ENCODE peak calls at places on chromosomes 11 and 22, in eight cellular contexts. E is spleen, B is stomach, I is upper lobe of left lung, M is GM12891, C is GM12878, V is esophagus muscularis mucosa, L is prostate gland. U is an unnamed sample.

GRCh38 chr11:96263361-96263763 is 79.6 kb downstream of the MAML2 start:
- DNase-seq in E (no peak), B (no peak), I (no peak), M (no peak), C (no peak), V (no peak), L (no peak), U (no peak)

GRCh38 chr11:114262681-114263509 is 33.3 kb upstream of the NNMT start:
- DNase-seq in E (no peak), B (no peak), I (peak; percentile 56), M (no peak), C (no peak), V (no peak), L (no peak), U (no peak)

GRCh38 chr11:122101625-122102291 is 14.3 kb downstream of the BLID start:
- DNase-seq in E (no peak), B (no peak), I (peak; percentile 43), M (no peak), C (no peak), V (no peak), L (peak; percentile 51), U (no peak)

GRCh38 chr11:27552356-27552755 is 45.8 kb upstream of the LIN7C start:
- DNase-seq in E (no peak), B (no peak), I (no peak), M (no peak), C (no peak), V (no peak), L (no peak), U (no peak)

GRCh38 chr22:42473484-42474193 is 41.4 kb upstream of the NFAM1 start:
- DNase-seq in E (no peak), B (no peak), I (no peak), M (no peak), C (no peak), V (no peak), L (peak; percentile 41), U (no peak)

GRCh38 chr11:68014157-68014965 is 4.2 kb downstream of the ALDH3B1 start:
- DNase-seq in E (no peak), B (peak; percentile 79), I (peak; percentile 93), M (no peak), C (no peak), V (no peak), L (no peak), U (no peak)

GRCh38 chr11:95917188-95918036 is 6.5 kb downstream of the MTMR2 start:
- DNase-seq in E (no peak), B (no peak), I (no peak), M (no peak), C (no peak), V (no peak), L (no peak), U (no peak)

GRCh38 chr11:131816046-131816445 is 445.6 kb downstream of the NTM start:
- DNase-seq in E (no peak), B (no peak), I (no peak), M (no peak), C (no peak), V (no peak), L (no peak), U (no peak)

GRCh38 chr11:86167499-86168161 is 76.9 kb upstream of the EED start:
- DNase-seq in E (no peak), B (no peak), I (no peak), M (no peak), C (no peak), V (no peak), L (no peak), U (no peak)

GRCh38 chr11:110243804-110244203 is 52.6 kb downstream of the RDX start:
- DNase-seq in E (no peak), B (no peak), I (no peak), M (no peak), C (no peak), V (no peak), L (no peak), U (no peak)

GRCh38 chr22:27663031-27663367 is 138.6 kb downstream of the MN1 start:
- DNase-seq in E (no peak), B (no peak), I (no peak), M (no peak), C (no peak), V (no peak), L (no peak), U (no peak)

GRCh38 chr11:73653996-73654395 is 7.6 kb downstream of the PLEKHB1 start:
- DNase-seq in E (no peak), B (no peak), I (no peak), M (no peak), C (no peak), V (no peak), L (no peak), U (no peak)
- TF ChIP-seq POLR2AphosphoS5 in E (no peak), B (no peak), I (no peak), M (no peak), C (no peak), V (no peak), L (no peak), U (no peak)

DNA sequence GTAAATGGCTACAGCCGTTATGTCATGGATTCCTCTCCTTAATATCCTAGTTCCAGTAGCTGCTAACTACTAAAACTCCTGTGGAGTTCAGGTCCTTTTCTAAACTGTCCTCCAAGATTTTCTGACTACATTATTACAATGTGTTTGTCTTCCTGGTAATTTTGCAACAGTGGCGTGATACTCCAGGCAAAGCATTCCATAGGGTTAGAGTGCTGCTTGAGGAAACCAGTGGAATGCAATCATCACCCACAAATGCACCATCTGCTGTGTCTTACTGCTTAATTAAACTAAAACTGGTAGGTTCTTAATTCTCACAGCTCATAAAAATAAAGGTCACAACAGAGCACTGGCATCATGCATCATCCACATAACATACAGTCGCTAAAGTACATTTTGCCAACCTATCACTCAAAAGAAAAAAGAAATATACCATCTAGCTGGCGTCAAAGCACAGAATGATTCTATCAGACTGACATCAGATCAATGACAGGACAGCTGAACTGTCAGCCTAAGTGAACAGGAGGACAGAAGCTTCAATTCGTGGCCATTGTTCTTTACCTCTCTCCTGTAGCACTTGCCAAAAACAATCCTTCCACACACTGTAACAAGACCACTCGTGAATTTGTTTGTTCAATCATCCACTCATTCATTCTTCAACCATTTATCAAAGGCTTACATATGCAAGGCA is 182.5 kb downstream of the CADM1 start:
- DNase-seq in E (no peak), B (no peak), I (peak; percentile 24), M (no peak), C (no peak), V (no peak), L (no peak), U (no peak)
- TF ChIP-seq POLR2AphosphoS5 in E (no peak), B (no peak), I (no peak), M (no peak), C (no peak), V (no peak), L (no peak), U (no peak)

DNA sequence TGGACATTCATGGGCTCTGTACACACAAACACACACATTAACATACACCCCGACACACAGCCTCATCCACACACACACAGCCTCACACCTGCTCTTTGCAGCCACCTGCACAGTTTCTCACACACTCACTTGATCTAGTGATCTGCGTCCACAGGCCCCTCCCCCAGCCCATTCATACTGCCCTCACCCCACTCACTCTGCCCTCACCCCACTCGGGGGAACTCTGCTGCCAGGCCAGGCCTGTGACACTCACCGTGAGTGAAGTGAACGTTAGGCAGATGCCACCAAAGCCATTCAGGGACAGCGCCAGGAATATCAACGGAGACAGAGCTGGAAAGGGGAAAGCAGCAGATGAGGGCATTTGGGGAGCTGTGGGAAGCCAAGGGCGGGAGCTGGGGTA is 15.0 kb downstream of the SLC43A1 start:
- DNase-seq in E (no peak), B (no peak), I (no peak), M (no peak), C (no peak), V (no peak), L (no peak), U (no peak)
- TF ChIP-seq POLR2AphosphoS5 in E (no peak), B (no peak), I (no peak), M (no peak), C (no peak), V (no peak), L (no peak), U (no peak)

GRCh38 chr11:11028017-11028692 is 170.3 kb upstream of the ZBED5 start:
- DNase-seq in E (peak; percentile 87), B (peak; percentile 74), I (peak; percentile 65), M (peak; percentile 20), C (no peak), V (no peak), L (peak; percentile 59), U (peak; percentile 18)
- TF ChIP-seq POLR2AphosphoS5 in E (no peak), B (no peak), I (no peak), M (no peak), C (no peak), V (peak; percentile 38), L (no peak), U (no peak)

DNA sequence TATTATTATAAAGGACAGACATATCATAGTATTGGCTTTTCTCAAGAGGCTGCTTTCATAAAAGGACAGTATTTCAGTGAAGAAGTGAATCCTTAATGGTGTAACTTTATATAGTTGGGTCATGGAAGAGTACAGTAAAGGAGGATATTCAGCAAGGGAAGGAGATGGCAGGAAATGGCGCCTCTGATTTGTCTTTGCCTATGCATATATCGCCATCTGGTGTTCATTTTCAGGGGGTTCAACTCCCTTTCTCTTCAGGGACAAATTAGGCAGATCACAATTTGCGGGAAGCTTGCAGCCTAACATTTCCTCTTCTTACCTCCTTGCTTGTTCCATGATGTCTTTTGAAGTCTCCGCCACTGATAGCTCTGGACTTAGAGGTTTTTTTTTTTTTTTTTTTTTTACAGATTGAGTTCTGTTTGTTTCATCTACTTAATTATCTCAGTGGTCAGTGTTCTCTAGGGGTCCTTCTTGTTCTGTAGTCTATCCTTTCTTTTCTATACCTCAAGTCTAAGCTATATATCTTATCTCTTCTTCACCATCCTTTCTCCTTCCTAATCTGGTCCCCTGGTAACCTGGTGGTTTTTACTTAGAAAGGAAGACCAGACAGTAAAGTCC is 21.8 kb upstream of the RRM1 start:
- DNase-seq in E (no peak), B (peak; percentile 58), I (peak; percentile 60), M (peak; percentile 29), C (peak; percentile 51), V (no peak), L (peak; percentile 72), U (peak; percentile 30)
- TF ChIP-seq POLR2AphosphoS5 in E (no peak), B (no peak), I (no peak), M (no peak), C (no peak), V (peak; percentile 54), L (peak; percentile 75), U (no peak)

GRCh38 chr11:32224580-32224979 is 133.7 kb downstream of the RCN1 start:
- DNase-seq in E (no peak), B (no peak), I (no peak), M (no peak), C (no peak), V (peak; percentile 70), L (no peak), U (no peak)
- TF ChIP-seq POLR2AphosphoS5 in E (no peak), B (no peak), I (no peak), M (no peak), C (no peak), V (no peak), L (no peak), U (no peak)

DNA sequence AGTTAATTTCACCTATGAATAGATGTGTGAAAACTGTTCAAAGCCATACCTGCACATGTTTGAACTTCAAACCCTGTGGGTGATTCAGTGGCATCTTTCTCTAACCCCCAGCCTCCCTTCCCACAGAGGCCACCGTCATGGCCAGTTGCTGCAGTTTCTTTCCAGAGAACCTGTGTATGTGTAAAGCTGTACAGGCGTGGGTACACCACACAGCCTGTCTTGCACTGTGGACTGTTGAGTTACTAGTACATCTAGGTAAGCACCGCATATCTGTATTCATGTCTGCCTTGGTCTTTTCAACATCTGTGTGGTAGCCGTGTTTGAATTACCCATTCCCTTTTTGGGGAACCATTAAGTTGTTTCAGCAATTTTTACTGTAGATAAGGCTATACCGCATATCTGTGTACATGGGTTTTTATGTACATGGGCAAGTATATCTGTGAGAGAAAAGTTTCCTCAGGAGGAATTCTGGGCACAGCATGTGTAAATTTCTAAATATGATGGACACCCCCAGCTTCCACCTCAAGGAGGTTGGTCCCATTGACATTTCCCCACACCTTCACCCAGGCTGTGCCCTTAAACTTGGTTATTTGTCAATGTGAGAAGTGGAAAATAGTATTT is 13.9 kb downstream of the NEAT1 start:
- DNase-seq in E (no peak), B (peak; percentile 24), I (peak; percentile 34), M (no peak), C (no peak), V (peak; percentile 45), L (peak; percentile 29), U (no peak)
- TF ChIP-seq POLR2AphosphoS5 in E (no peak), B (peak; percentile 54), I (peak; percentile 71), M (no peak), C (no peak), V (peak; percentile 25), L (peak; percentile 25), U (no peak)